ENCODE peak calls at places on chromosomes 2 and 18, in ten cellular contexts. L, E, D, I, Z, W, R, X, U and O are unnamed samples.
A peak's percentile ranks its signal among the peaks of the same experiment; 100 is the strongest.

GRCh38 chr18:50190926-50191325 is 4.0 kb downstream of the MYO5B start:
- DNase-seq in E (no peak), X (no peak), Z (no peak), R (no peak), L (no peak), W (no peak), U (no peak), I (no peak), D (no peak), O (no peak)

GRCh38 chr18:64244571-64244970 is 95.7 kb upstream of the LINC00305 start:
- DNase-seq in I (no peak), X (no peak), R (no peak), D (no peak), E (no peak), W (no peak), U (peak; percentile 1), L (no peak), Z (no peak), O (no peak)

GRCh38 chr18:47749195-47749973 is 181.1 kb downstream of the SMAD2 start:
- DNase-seq in Z (peak; percentile 76), E (peak; percentile 83), D (peak; percentile 95), W (peak; percentile 69), L (peak; percentile 74), U (peak; percentile 18), X (peak; percentile 85), I (peak; percentile 3), R (peak; percentile 76), O (no peak)

GRCh38 chr2:164073053-164073757 is 337.4 kb upstream of the FIGN start:
- DNase-seq in W (no peak), R (no peak), L (no peak), E (no peak), U (no peak), D (no peak), X (no peak), Z (no peak), I (no peak), O (no peak)

GRCh38 chr2:36951574-36951973 is 14.8 kb downstream of the STRN start:
- DNase-seq in L (no peak), D (no peak), E (no peak), X (no peak), Z (no peak), R (no peak), U (no peak), I (peak; percentile 32), W (no peak), O (no peak)

GRCh38 chr2:8545676-8546318 is 136.1 kb upstream of the ID2 start:
- DNase-seq in R (no peak), I (no peak), D (no peak), Z (no peak), U (no peak), L (peak; percentile 38), W (no peak), E (no peak), X (no peak), O (no peak)

GRCh38 chr2:219358170-219359075 is 25.9 kb upstream of the RESP18 start:
- DNase-seq in L (no peak), U (no peak), R (no peak), D (peak; percentile 40), X (no peak), W (no peak), Z (no peak), I (no peak), E (peak; percentile 31), O (no peak)

GRCh38 chr2:144032566-144032965 is 487.4 kb downstream of the ZEB2 start:
- DNase-seq in U (no peak), D (no peak), I (no peak), Z (peak; percentile 68), E (no peak), R (no peak), W (no peak), L (no peak), X (no peak), O (no peak)

GRCh38 chr18:36415606-36416005 is 118.1 kb downstream of the FHOD3 start:
- DNase-seq in L (no peak), R (no peak), Z (no peak), I (no peak), X (no peak), E (no peak), W (no peak), D (no peak), U (no peak), O (no peak)

GRCh38 chr2:1900736-1901135 is 156.4 kb upstream of the PXDN start:
- DNase-seq in W (no peak), D (no peak), L (no peak), X (no peak), Z (no peak), E (no peak), I (no peak), U (no peak), R (no peak), O (no peak)

GRCh38 chr18:24839991-24840390 is 379.6 kb downstream of the HRH4 start:
- DNase-seq in D (no peak), E (no peak), I (no peak), L (no peak), U (no peak), Z (no peak), W (no peak), X (no peak), R (no peak), O (no peak)

GRCh38 chr2:127577973-127578372 is 42.5 kb downstream of the MYO7B start:
- DNase-seq in W (peak; percentile 74), E (no peak), D (no peak), U (no peak), R (no peak), X (peak; percentile 72), L (peak; percentile 17), Z (no peak), I (no peak), O (no peak)